ENCODE peak calls at places on chromosomes 11 and 22, in six cellular contexts. F is bronchial epithelial cell; U is AG04449; A is heart right ventricle; J is trophoblast cell; O is CD8-positive, alpha-beta memory T cell. V is an unnamed sample.

GRCh38 chr11:131041331-131042040 is 125.2 kb upstream of the SNX19 start:
- DNase-seq in F (peak; percentile 96), U (no peak), A (no peak), J (peak; percentile 74), O (no peak), V (no peak)

GRCh38 chr11:126072141-126072741 is 9.6 kb upstream of the CDON start:
- DNase-seq in F (peak; percentile 29), U (no peak), A (no peak), J (no peak), O (no peak), V (no peak)

GRCh38 chr22:28799834-28800307 is 498 bp downstream of the XBP1 start:
- DNase-seq in F (no peak), U (no peak), A (peak; percentile 71), J (peak; percentile 78), O (peak; percentile 21), V (no peak)

GRCh38 chr22:30282616-30283046 is 6.7 kb downstream of the CASTOR1 start:
- DNase-seq in F (no peak), U (no peak), A (no peak), J (no peak), O (no peak), V (no peak)

GRCh38 chr11:131467645-131468270 is 97.3 kb downstream of the NTM start:
- DNase-seq in F (no peak), U (no peak), A (no peak), J (peak; percentile 51), O (no peak), V (no peak)

GRCh38 chr22:25120093-25120561 is 79.5 kb upstream of the CRYBB3 start:
- DNase-seq in F (no peak), U (no peak), A (peak; percentile 50), J (no peak), O (no peak), V (no peak)

GRCh38 chr11:11581493-11581880 is 40.3 kb downstream of the GALNT18 start:
- DNase-seq in F (no peak), U (no peak), A (no peak), J (no peak), O (no peak), V (no peak)

GRCh38 chr11:65395961-65396530 is 9.6 kb downstream of the FRMD8 start:
- DNase-seq in F (no peak), U (no peak), A (no peak), J (no peak), O (no peak), V (no peak)

GRCh38 chr11:119024430-119025098 is 6.0 kb downstream of the TRAPPC4 start:
- DNase-seq in F (no peak), U (no peak), A (peak; percentile 32), J (peak; percentile 42), O (no peak), V (no peak)

GRCh38 chr11:119026970-119027369 is 3.7 kb downstream of the SLC37A4 start:
- DNase-seq in F (no peak), U (no peak), A (no peak), J (no peak), O (no peak), V (no peak)

GRCh38 chr11:119023741-119024140 is 5.2 kb downstream of the TRAPPC4 start:
- DNase-seq in F (no peak), U (no peak), A (no peak), J (no peak), O (no peak), V (no peak)

GRCh38 chr11:119025978-119026766 is 4.5 kb downstream of the SLC37A4 start:
- DNase-seq in F (no peak), U (no peak), A (no peak), J (no peak), O (no peak), V (no peak)

GRCh38 chr11:119025099-119025473 is 5.6 kb downstream of the SLC37A4 start:
- DNase-seq in F (no peak), U (no peak), A (no peak), J (no peak), O (no peak), V (no peak)
- H3K4me3 ChIP-seq in F (no peak overlapping the region), U (no peak overlapping the region), A (no peak overlapping the region), J (peak overlapping the region; percentile 11), O (no peak overlapping the region), V (no peak overlapping the region)

DNA sequence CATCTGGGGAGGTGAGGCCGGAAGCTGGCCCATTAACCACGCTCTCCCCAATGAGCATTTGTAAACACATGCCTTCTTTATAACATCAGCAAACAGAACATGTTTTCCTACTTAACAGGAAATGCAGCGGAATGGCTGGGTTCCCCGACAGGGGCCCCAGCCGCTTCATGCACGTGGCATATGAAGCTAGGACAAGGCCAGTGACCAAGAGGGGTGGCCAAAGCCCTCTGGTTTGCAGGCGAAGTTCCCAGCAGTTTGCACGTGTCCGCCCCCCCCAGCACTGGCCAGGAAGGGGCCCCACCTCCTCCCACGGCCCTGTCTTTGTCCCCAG is 38.7 kb upstream of the LINC01488 start:
- DNase-seq in F (peak; percentile 61), U (no peak), A (peak; percentile 72), J (peak; percentile 54), O (no peak), V (no peak)
- H3K4me3 ChIP-seq in F (no peak overlapping the region), U (no peak overlapping the region), A (peak overlapping the region; percentile 52), J (no peak overlapping the region), O (no peak overlapping the region), V (no peak overlapping the region)

DNA sequence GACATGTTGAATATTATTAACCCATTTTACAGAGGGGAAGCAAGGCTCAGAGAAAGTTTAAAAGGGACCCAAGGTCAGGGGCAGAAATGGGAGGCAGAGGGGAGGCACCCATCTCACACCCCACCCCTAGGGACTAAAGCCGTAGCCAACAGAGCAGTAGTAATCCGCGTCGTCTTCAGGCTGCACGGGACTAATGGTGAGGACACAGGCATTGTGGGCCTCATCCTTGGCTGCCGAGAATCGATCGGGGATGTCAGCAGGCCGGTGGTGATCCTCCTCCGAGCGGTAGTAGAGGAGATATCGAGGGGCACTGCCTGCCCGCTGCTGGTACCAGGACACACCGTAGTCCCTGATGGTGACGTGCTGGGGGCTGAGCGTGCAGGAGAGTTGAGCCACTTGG is 1.5 kb downstream of the VPREB3 start:
- DNase-seq in F (no peak), U (no peak), A (no peak), J (no peak), O (no peak), V (no peak)
- H3K4me3 ChIP-seq in F (no peak overlapping the region), U (no peak overlapping the region), A (no peak overlapping the region), J (peak overlapping the region; percentile 18), O (no peak overlapping the region), V (peak overlapping the region; percentile 33)

DNA sequence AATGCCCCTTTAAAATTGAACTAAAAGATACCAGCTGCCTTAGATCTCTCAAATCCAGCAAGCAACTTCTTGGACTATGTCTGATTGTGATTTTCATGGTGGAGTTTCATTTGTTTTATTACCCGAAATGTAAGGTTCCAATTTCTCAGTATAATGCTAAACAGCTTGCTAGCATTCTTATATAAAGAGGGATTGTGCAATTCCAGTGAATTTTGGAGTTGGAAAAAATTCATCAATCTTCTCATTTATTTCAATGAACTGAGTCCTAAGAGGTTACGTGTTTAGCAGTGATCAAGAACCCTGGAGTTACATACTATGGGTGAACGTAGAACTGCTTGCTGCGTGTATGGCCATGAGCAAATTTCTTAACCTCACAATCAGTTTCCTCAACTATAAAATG is 5.5 kb downstream of the ETS1 start:
- DNase-seq in F (no peak), U (no peak), A (no peak), J (no peak), O (no peak), V (no peak)
- H3K4me3 ChIP-seq in F (no peak overlapping the region), U (no peak overlapping the region), A (no peak overlapping the region), J (no peak overlapping the region), O (no peak overlapping the region), V (no peak overlapping the region)

GRCh38 chr11:46212720-46213119 is 64.7 kb upstream of the CREB3L1 start:
- DNase-seq in F (no peak), U (no peak), A (no peak), J (no peak), O (no peak), V (no peak)

GRCh38 chr11:46216765-46217089 is 60.7 kb upstream of the CREB3L1 start:
- DNase-seq in F (no peak), U (no peak), A (no peak), J (no peak), O (no peak), V (no peak)

GRCh38 chr11:46215208-46215931 is 62.1 kb upstream of the CREB3L1 start:
- DNase-seq in F (no peak), U (no peak), A (no peak), J (no peak), O (no peak), V (no peak)

GRCh38 chr11:46220313-46220712 is 57.1 kb upstream of the CREB3L1 start:
- DNase-seq in F (no peak), U (no peak), A (no peak), J (no peak), O (no peak), V (no peak)

GRCh38 chr11:46216040-46216764 is 61.3 kb upstream of the CREB3L1 start:
- DNase-seq in F (no peak), U (no peak), A (no peak), J (no peak), O (no peak), V (no peak)
- H3K4me3 ChIP-seq in F (peak overlapping the region; percentile 17), U (no peak overlapping the region), A (peak overlapping the region; percentile 40), J (no peak overlapping the region), O (no peak overlapping the region), V (no peak overlapping the region)